ENCODE peak calls at places on chromosomes 3 and 15, in four cellular contexts. One of them, this sample, is unnamed.

GRCh38 chr3:177835917-177836316 is 638.6 kb upstream of the TBL1XR1 start:
- DNase-seq in iris pigment epithelial cell: peak; percentile 100
- DNase-seq in stimulated activated naive B cell treated with anti-CD40 and anti-IgM and Interleukin-4, amounts not matched to agents 10 μg/mL and 1 μg/mL and 100 μg/mL, for 72 hours: no peak
- DNase-seq in endothelial cell: no peak
- DNase-seq in this sample: peak; percentile 97

GRCh38 chr3:73681610-73682009 is 56.9 kb upstream of the PDZRN3 start:
- DNase-seq in iris pigment epithelial cell: peak; percentile 55
- DNase-seq in stimulated activated naive B cell treated with anti-CD40 and anti-IgM and Interleukin-4, amounts not matched to agents 10 μg/mL and 1 μg/mL and 100 μg/mL, for 72 hours: no peak
- DNase-seq in endothelial cell: no peak
- DNase-seq in this sample: peak; percentile 80

GRCh38 chr3:146969356-146969755 is 364.2 kb upstream of the PLSCR5 start:
- DNase-seq in iris pigment epithelial cell: peak; percentile 43
- DNase-seq in stimulated activated naive B cell treated with anti-CD40 and anti-IgM and Interleukin-4, amounts not matched to agents 10 μg/mL and 1 μg/mL and 100 μg/mL, for 72 hours: no peak
- DNase-seq in endothelial cell: no peak
- DNase-seq in this sample: peak; percentile 65

GRCh38 chr3:124923833-124924232 is 10.7 kb downstream of the MUC13 start:
- DNase-seq in iris pigment epithelial cell: peak; percentile 19
- DNase-seq in stimulated activated naive B cell treated with anti-CD40 and anti-IgM and Interleukin-4, amounts not matched to agents 10 μg/mL and 1 μg/mL and 100 μg/mL, for 72 hours: no peak
- DNase-seq in endothelial cell: no peak
- DNase-seq in this sample: peak; percentile 53

GRCh38 chr3:150222646-150223045 is 185.5 kb upstream of the TSC22D2 start:
- DNase-seq in iris pigment epithelial cell: no peak
- DNase-seq in stimulated activated naive B cell treated with anti-CD40 and anti-IgM and Interleukin-4, amounts not matched to agents 10 μg/mL and 1 μg/mL and 100 μg/mL, for 72 hours: no peak
- DNase-seq in endothelial cell: no peak
- DNase-seq in this sample: no peak

GRCh38 chr3:59185586-59186381 is 136.0 kb upstream of the CFAP20DC start:
- DNase-seq in iris pigment epithelial cell: peak; percentile 28
- DNase-seq in stimulated activated naive B cell treated with anti-CD40 and anti-IgM and Interleukin-4, amounts not matched to agents 10 μg/mL and 1 μg/mL and 100 μg/mL, for 72 hours: no peak
- DNase-seq in endothelial cell: no peak
- DNase-seq in this sample: peak; percentile 17

GRCh38 chr15:54962637-54963036 is 234.1 kb downstream of the RSL24D1 start:
- DNase-seq in iris pigment epithelial cell: no peak
- DNase-seq in stimulated activated naive B cell treated with anti-CD40 and anti-IgM and Interleukin-4, amounts not matched to agents 10 μg/mL and 1 μg/mL and 100 μg/mL, for 72 hours: no peak
- DNase-seq in endothelial cell: no peak
- DNase-seq in this sample: no peak

GRCh38 chr3:59680916-59681315 is 631.1 kb upstream of the CFAP20DC start:
- DNase-seq in iris pigment epithelial cell: no peak
- DNase-seq in stimulated activated naive B cell treated with anti-CD40 and anti-IgM and Interleukin-4, amounts not matched to agents 10 μg/mL and 1 μg/mL and 100 μg/mL, for 72 hours: no peak
- DNase-seq in endothelial cell: no peak
- DNase-seq in this sample: no peak

GRCh38 chr3:38003371-38003816 is 12.8 kb downstream of the VILL start:
- DNase-seq in iris pigment epithelial cell: peak; percentile 36
- DNase-seq in stimulated activated naive B cell treated with anti-CD40 and anti-IgM and Interleukin-4, amounts not matched to agents 10 μg/mL and 1 μg/mL and 100 μg/mL, for 72 hours: peak; percentile 22
- DNase-seq in endothelial cell: peak; percentile 80
- DNase-seq in this sample: peak; percentile 39